ENCODE peak calls at places on chromosomes 13 and 19, in four cellular contexts. One of them, this sample, is unnamed.

GRCh38 chr19:18428837-18429674 is 8.9 kb downstream of the ISYNA1 start:
- DNase-seq in tibial artery: no peak
- DNase-seq in AG04450: no peak
- DNase-seq in uterus: peak; percentile 81
- DNase-seq in this sample: peak; percentile 88

GRCh38 chr13:39596685-39597084 is 6.3 kb downstream of the LHFPL6 start:
- DNase-seq in tibial artery: no peak
- DNase-seq in AG04450: no peak
- DNase-seq in uterus: no peak
- DNase-seq in this sample: no peak

GRCh38 chr19:47430041-47430802 is 10.9 kb upstream of the MEIS3 start:
- DNase-seq in tibial artery: no peak
- DNase-seq in AG04450: no peak
- DNase-seq in uterus: no peak
- DNase-seq in this sample: no peak

GRCh38 chr13:52599037-52599852 is 43.0 kb upstream of the HNRNPA1L2 start:
- DNase-seq in AG04450: no peak
- DNase-seq in uterus: no peak
- DNase-seq in tibial artery: no peak
- DNase-seq in this sample: no peak

GRCh38 chr13:106083620-106084350 is 451.7 kb downstream of the EFNB2 start:
- DNase-seq in uterus: no peak
- DNase-seq in tibial artery: no peak
- DNase-seq in AG04450: no peak
- DNase-seq in this sample: no peak

GRCh38 chr19:53537126-53537522 is 821 bp upstream of the ZNF331 start:
- DNase-seq in tibial artery: no peak
- DNase-seq in uterus: no peak
- DNase-seq in AG04450: no peak
- DNase-seq in this sample: no peak

GRCh38 chr13:48043789-48044503 is 6.4 kb downstream of the NUDT15 start:
- DNase-seq in uterus: no peak
- DNase-seq in tibial artery: no peak
- DNase-seq in AG04450: peak; percentile 10
- DNase-seq in this sample: no peak

GRCh38 chr19:17243854-17244617 is 1.7 kb downstream of the NR2F6 start:
- DNase-seq in tibial artery: peak; percentile 65
- DNase-seq in uterus: peak; percentile 67
- DNase-seq in AG04450: no peak
- DNase-seq in this sample: peak; percentile 59

GRCh38 chr19:42233106-42233505 is 9.3 kb downstream of the GSK3A start:
- DNase-seq in uterus: no peak
- DNase-seq in tibial artery: no peak
- DNase-seq in AG04450: no peak
- DNase-seq in this sample: no peak

GRCh38 chr13:44895584-44895983 is 93.7 kb downstream of the NUFIP1 start:
- DNase-seq in uterus: no peak
- DNase-seq in AG04450: no peak
- DNase-seq in tibial artery: no peak
- DNase-seq in this sample: no peak

GRCh38 chr13:90416519-90416918 is 931.0 kb upstream of the MIR17HG start:
- DNase-seq in tibial artery: no peak
- DNase-seq in AG04450: no peak
- DNase-seq in uterus: no peak
- DNase-seq in this sample: no peak

GRCh38 chr19:5645409-5645808 is 22.5 kb downstream of the SAFB start:
- DNase-seq in AG04450: no peak
- DNase-seq in tibial artery: no peak
- DNase-seq in uterus: no peak
- DNase-seq in this sample: no peak

GRCh38 chr13:24267283-24267682 is 42.1 kb upstream of the C1QTNF9 start:
- DNase-seq in uterus: no peak
- DNase-seq in tibial artery: no peak
- DNase-seq in AG04450: no peak
- DNase-seq in this sample: peak; percentile 37

GRCh38 chr19:10231624-10232228 is 595 bp upstream of the S1PR2 start:
- DNase-seq in tibial artery: no peak
- DNase-seq in uterus: no peak
- DNase-seq in AG04450: no peak
- DNase-seq in this sample: no peak
- H3K27ac ChIP-seq in tibial artery: peak overlapping the region; percentile 72
- H3K27ac ChIP-seq in uterus: peak overlapping the region; percentile 82
- H3K27ac ChIP-seq in AG04450: no peak overlapping the region
- H3K27ac ChIP-seq in this sample: no peak overlapping the region

DNA sequence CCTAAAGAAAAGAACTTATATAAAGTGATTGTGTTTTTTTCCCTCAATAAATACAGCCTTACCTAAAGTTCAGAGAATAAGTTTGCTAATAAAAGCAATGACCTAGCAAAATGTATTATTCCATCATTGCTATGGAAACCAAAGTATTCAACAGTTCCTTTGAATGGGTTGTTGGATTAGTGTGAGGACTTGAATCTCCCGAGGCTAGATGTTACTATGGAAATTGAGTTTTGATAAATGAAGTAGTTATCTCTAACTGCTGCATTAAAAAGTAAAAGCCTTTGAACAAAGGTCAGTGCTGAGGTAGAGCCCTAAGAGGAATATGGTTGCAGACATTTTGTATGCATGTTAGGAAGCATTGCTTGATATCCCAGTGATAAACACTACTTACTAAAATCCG is 6.2 kb downstream of the KLF5 start:
- DNase-seq in AG04450: no peak
- DNase-seq in tibial artery: no peak
- DNase-seq in uterus: no peak
- DNase-seq in this sample: no peak
- H3K4me3 ChIP-seq in AG04450: no peak overlapping the region
- H3K4me3 ChIP-seq in tibial artery: no peak overlapping the region
- H3K4me3 ChIP-seq in uterus: no peak overlapping the region
- H3K4me3 ChIP-seq in this sample: no peak overlapping the region

GRCh38 chr13:71624641-71625040 is 242.4 kb downstream of the DACH1 start:
- DNase-seq in AG04450: no peak
- DNase-seq in tibial artery: no peak
- DNase-seq in uterus: no peak
- DNase-seq in this sample: no peak

GRCh38 chr13:71621152-71622124 is 245.6 kb downstream of the DACH1 start:
- DNase-seq in tibial artery: no peak
- DNase-seq in uterus: no peak
- DNase-seq in AG04450: no peak
- DNase-seq in this sample: no peak

GRCh38 chr13:71625694-71626093 is 241.3 kb downstream of the DACH1 start:
- DNase-seq in AG04450: peak; percentile 59
- DNase-seq in tibial artery: no peak
- DNase-seq in uterus: no peak
- DNase-seq in this sample: no peak

GRCh38 chr13:71626396-71626795 is 240.6 kb downstream of the DACH1 start:
- DNase-seq in uterus: no peak
- DNase-seq in tibial artery: no peak
- DNase-seq in AG04450: no peak
- DNase-seq in this sample: no peak

GRCh38 chr13:71625183-71625582 is 241.8 kb downstream of the DACH1 start:
- DNase-seq in tibial artery: no peak
- DNase-seq in AG04450: no peak
- DNase-seq in uterus: no peak
- DNase-seq in this sample: no peak
- H3K27ac ChIP-seq in tibial artery: no peak overlapping the region
- H3K27ac ChIP-seq in AG04450: no peak overlapping the region
- H3K27ac ChIP-seq in uterus: no peak overlapping the region
- H3K27ac ChIP-seq in this sample: no peak overlapping the region

GRCh38 chr13:46050771-46051170 is 1.8 kb downstream of the ZC3H13 start:
- DNase-seq in AG04450: no peak
- DNase-seq in tibial artery: no peak
- DNase-seq in uterus: no peak
- DNase-seq in this sample: no peak
- H3K4me3 ChIP-seq in AG04450: peak overlapping the region; percentile 0
- H3K4me3 ChIP-seq in tibial artery: no peak overlapping the region
- H3K4me3 ChIP-seq in uterus: no peak overlapping the region
- H3K4me3 ChIP-seq in this sample: no peak overlapping the region

GRCh38 chr13:99086149-99086868 is 108.4 kb upstream of the DOCK9 start:
- DNase-seq in uterus: peak; percentile 55
- DNase-seq in AG04450: no peak
- DNase-seq in tibial artery: peak; percentile 34
- DNase-seq in this sample: peak; percentile 53

GRCh38 chr13:99086869-99087129 is 108.9 kb upstream of the DOCK9 start:
- DNase-seq in tibial artery: no peak
- DNase-seq in uterus: no peak
- DNase-seq in AG04450: no peak
- DNase-seq in this sample: no peak

GRCh38 chr13:99087954-99088491 is 110.2 kb upstream of the DOCK9 start:
- DNase-seq in AG04450: no peak
- DNase-seq in tibial artery: no peak
- DNase-seq in uterus: no peak
- DNase-seq in this sample: peak; percentile 30

GRCh38 chr13:99085846-99086148 is 107.9 kb upstream of the DOCK9 start:
- DNase-seq in AG04450: no peak
- DNase-seq in uterus: no peak
- DNase-seq in tibial artery: no peak
- DNase-seq in this sample: no peak

DNA sequence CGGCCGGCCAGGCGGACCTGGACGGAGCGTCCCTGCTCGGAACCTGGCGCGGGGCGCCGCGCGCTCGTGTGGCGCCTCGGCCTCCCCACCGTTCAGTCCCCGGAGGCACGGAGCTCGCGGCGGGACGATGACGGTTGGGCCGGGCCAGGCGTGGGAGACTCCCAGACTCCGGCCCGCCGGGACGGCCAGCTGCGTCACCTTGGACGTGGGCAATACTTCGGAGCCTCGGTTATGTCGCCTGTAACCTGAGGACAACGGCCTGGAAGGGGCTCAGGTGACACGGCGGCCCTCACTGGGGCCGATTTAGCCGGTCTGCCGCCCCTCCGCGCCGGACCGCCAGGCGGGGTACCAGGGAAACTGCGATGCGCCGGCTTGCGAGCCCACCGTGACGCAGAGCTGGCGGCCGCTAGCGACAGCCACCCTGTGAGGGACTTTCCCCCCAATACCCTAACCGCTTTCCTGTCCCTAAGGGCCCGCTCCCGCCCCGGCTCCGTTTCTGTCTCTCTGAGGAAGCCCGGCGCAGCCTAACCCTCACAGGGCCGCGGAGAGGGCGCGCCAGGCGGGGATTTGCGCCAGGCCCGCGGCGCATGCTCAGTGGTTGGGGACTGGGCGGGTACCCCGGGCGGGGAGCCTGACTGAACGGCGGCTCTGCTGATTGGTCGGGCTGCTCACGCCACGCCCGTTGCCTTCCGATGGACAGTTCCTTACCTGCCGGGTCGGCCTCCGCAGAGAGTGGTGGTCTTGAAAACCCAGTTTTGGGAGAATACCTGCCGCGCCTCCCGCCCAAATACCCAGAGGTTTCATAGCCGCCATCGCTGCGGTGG is 109.5 kb upstream of the DOCK9 start:
- DNase-seq in uterus: peak; percentile 91
- DNase-seq in AG04450: peak; percentile 32
- DNase-seq in tibial artery: peak; percentile 84
- DNase-seq in this sample: peak; percentile 94
- H3K27ac ChIP-seq in uterus: peak overlapping the region; percentile 93
- H3K27ac ChIP-seq in AG04450: no peak overlapping the region
- H3K27ac ChIP-seq in tibial artery: peak overlapping the region; percentile 95
- H3K27ac ChIP-seq in this sample: peak overlapping the region; percentile 75

GRCh38 chr19:40570313-40571004 is 6.2 kb upstream of the SHKBP1 start:
- DNase-seq in tibial artery: peak; percentile 99
- DNase-seq in AG04450: peak; percentile 100
- DNase-seq in uterus: peak; percentile 99
- DNase-seq in this sample: peak; percentile 99

GRCh38 chr19:40567750-40568494 is 8.8 kb upstream of the SHKBP1 start:
- DNase-seq in tibial artery: no peak
- DNase-seq in AG04450: no peak
- DNase-seq in uterus: no peak
- DNase-seq in this sample: no peak

GRCh38 chr19:40565355-40565754 is 11.3 kb upstream of the SHKBP1 start:
- DNase-seq in AG04450: no peak
- DNase-seq in uterus: no peak
- DNase-seq in tibial artery: no peak
- DNase-seq in this sample: no peak

GRCh38 chr19:40565910-40566495 is 10.7 kb upstream of the SHKBP1 start:
- DNase-seq in uterus: no peak
- DNase-seq in tibial artery: no peak
- DNase-seq in AG04450: no peak
- DNase-seq in this sample: no peak

GRCh38 chr19:40567040-40567749 is 9.5 kb upstream of the SHKBP1 start:
- DNase-seq in tibial artery: no peak
- DNase-seq in AG04450: no peak
- DNase-seq in uterus: no peak
- DNase-seq in this sample: no peak
- H3K4me3 ChIP-seq in tibial artery: no peak overlapping the region
- H3K4me3 ChIP-seq in AG04450: peak overlapping the region; percentile 51
- H3K4me3 ChIP-seq in uterus: peak overlapping the region; percentile 9
- H3K4me3 ChIP-seq in this sample: peak overlapping the region; percentile 2

This sample was measured in ovary.